ENCODE peak calls at places on chromosomes 16 and 17, in six cellular contexts. One of them, this sample, is unnamed. For H3K4me1 and H3K27me3, the result is how much of the 10 kb centered on the place peaks cover.

GRCh38 chr17:11950771-11951519 is 46.3 kb downstream of the ZNF18 start:
- DNase-seq in CD8-positive, alpha-beta T cell: no peak
- DNase-seq in small intestine: no peak
- DNase-seq in HAP-1: no peak
- DNase-seq in prostate gland: no peak
- DNase-seq in PC-9: no peak
- DNase-seq in this sample: no peak

GRCh38 chr17:65356524-65356923 is 204.9 kb downstream of the AXIN2 start:
- DNase-seq in prostate gland: no peak
- DNase-seq in HAP-1: no peak
- DNase-seq in PC-9: no peak
- DNase-seq in CD8-positive, alpha-beta T cell: no peak
- DNase-seq in small intestine: no peak
- DNase-seq in this sample: no peak

GRCh38 chr17:77086433-77087010 is 54.2 kb upstream of the SEC14L1 start:
- DNase-seq in HAP-1: peak
- DNase-seq in PC-9: peak
- DNase-seq in CD8-positive, alpha-beta T cell: peak
- DNase-seq in prostate gland: peak
- DNase-seq in small intestine: peak
- DNase-seq in this sample: peak

GRCh38 chr17:67519801-67520251 is 142.7 kb downstream of the PITPNC1 start:
- DNase-seq in prostate gland: no peak
- DNase-seq in small intestine: no peak
- DNase-seq in PC-9: no peak
- DNase-seq in HAP-1: no peak
- DNase-seq in CD8-positive, alpha-beta T cell: no peak
- DNase-seq in this sample: no peak

GRCh38 chr16:67302882-67303434 is 23.6 kb downstream of the KCTD19 start:
- DNase-seq in small intestine: no peak
- DNase-seq in HAP-1: no peak
- DNase-seq in CD8-positive, alpha-beta T cell: no peak
- DNase-seq in prostate gland: no peak
- DNase-seq in PC-9: no peak
- DNase-seq in this sample: no peak

GRCh38 chr16:5058476-5058875 is 7.3 kb downstream of the C16orf89 start:
- DNase-seq in HAP-1: no peak
- DNase-seq in PC-9: no peak
- DNase-seq in small intestine: no peak
- DNase-seq in prostate gland: no peak
- DNase-seq in CD8-positive, alpha-beta T cell: no peak
- DNase-seq in this sample: peak

GRCh38 chr17:62717589-62718342 is 90.3 kb downstream of the MRC2 start:
- DNase-seq in HAP-1: no peak
- DNase-seq in CD8-positive, alpha-beta T cell: no peak
- DNase-seq in PC-9: no peak
- DNase-seq in small intestine: no peak
- DNase-seq in prostate gland: no peak
- DNase-seq in this sample: no peak

GRCh38 chr16:4698321-4699029 is 5.1 kb downstream of the NUDT16L1 start:
- DNase-seq in CD8-positive, alpha-beta T cell: no peak
- DNase-seq in prostate gland: no peak
- DNase-seq in PC-9: no peak
- DNase-seq in small intestine: no peak
- DNase-seq in HAP-1: no peak
- DNase-seq in this sample: no peak

GRCh38 chr17:72715906-72716572 is 376.4 kb downstream of the SLC39A11 start:
- DNase-seq in prostate gland: peak
- DNase-seq in small intestine: no peak
- DNase-seq in HAP-1: no peak
- DNase-seq in PC-9: peak
- DNase-seq in CD8-positive, alpha-beta T cell: no peak
- DNase-seq in this sample: no peak

GRCh38 chr17:40095944-40096791 is 4.2 kb downstream of the NR1D1 start:
- DNase-seq in CD8-positive, alpha-beta T cell: peak
- DNase-seq in small intestine: peak
- DNase-seq in HAP-1: no peak
- DNase-seq in PC-9: no peak
- DNase-seq in prostate gland: no peak
- DNase-seq in this sample: no peak

GRCh38 chr17:51677875-51678274 is 417.5 kb downstream of the UTP18 start:
- DNase-seq in HAP-1: no peak
- DNase-seq in prostate gland: no peak
- DNase-seq in CD8-positive, alpha-beta T cell: no peak
- DNase-seq in PC-9: no peak
- DNase-seq in small intestine: no peak
- DNase-seq in this sample: no peak

GRCh38 chr16:89360760-89361435 is 129.5 kb downstream of the ANKRD11 start:
- DNase-seq in CD8-positive, alpha-beta T cell: peak
- DNase-seq in small intestine: peak
- DNase-seq in prostate gland: no peak
- DNase-seq in HAP-1: no peak
- DNase-seq in PC-9: no peak
- DNase-seq in this sample: no peak

GRCh38 chr17:47733047-47733413 is at the start of gene TBX21:
- DNase-seq in prostate gland: peak
- DNase-seq in PC-9: peak
- DNase-seq in HAP-1: peak
- DNase-seq in CD8-positive, alpha-beta T cell: peak
- DNase-seq in small intestine: peak
- DNase-seq in this sample: no peak

GRCh38 chr17:43531955-43532354 is 14.2 kb downstream of the ETV4 start:
- DNase-seq in CD8-positive, alpha-beta T cell: no peak
- DNase-seq in prostate gland: no peak
- DNase-seq in HAP-1: no peak
- DNase-seq in PC-9: no peak
- DNase-seq in small intestine: no peak
- DNase-seq in this sample: no peak

GRCh38 chr17:43532581-43532980 is 13.6 kb downstream of the ETV4 start:
- DNase-seq in PC-9: no peak
- DNase-seq in CD8-positive, alpha-beta T cell: no peak
- DNase-seq in small intestine: peak
- DNase-seq in HAP-1: no peak
- DNase-seq in prostate gland: no peak
- DNase-seq in this sample: no peak

GRCh38 chr17:43529977-43530302 is 16.2 kb downstream of the ETV4 start:
- DNase-seq in PC-9: no peak
- DNase-seq in HAP-1: no peak
- DNase-seq in CD8-positive, alpha-beta T cell: no peak
- DNase-seq in prostate gland: no peak
- DNase-seq in small intestine: no peak
- DNase-seq in this sample: no peak

GRCh38 chr17:43530303-43531081 is 15.6 kb downstream of the ETV4 start:
- DNase-seq in CD8-positive, alpha-beta T cell: no peak
- DNase-seq in prostate gland: peak
- DNase-seq in HAP-1: peak
- DNase-seq in small intestine: no peak
- DNase-seq in PC-9: no peak
- DNase-seq in this sample: peak

DNA sequence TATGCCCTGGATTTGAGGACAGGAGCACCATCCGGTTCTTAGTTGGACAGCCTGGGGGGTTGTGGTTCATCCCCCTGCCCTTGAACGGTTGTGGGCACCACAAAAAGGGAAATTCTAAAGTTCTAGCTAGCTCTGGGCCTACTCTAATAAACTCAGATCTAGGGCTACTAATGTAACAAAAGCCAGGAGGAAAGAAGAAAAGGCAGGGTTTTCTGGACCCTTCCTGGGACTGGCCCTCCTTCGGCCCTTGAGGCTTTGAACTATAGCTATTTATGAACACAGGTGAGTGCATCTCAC is 15.1 kb downstream of the ETV4 start:
- DNase-seq in small intestine: no peak
- DNase-seq in prostate gland: no peak
- DNase-seq in HAP-1: no peak
- DNase-seq in PC-9: no peak
- DNase-seq in CD8-positive, alpha-beta T cell: no peak
- DNase-seq in this sample: no peak
- H3K4me1 ChIP-seq in small intestine: under half
- H3K4me1 ChIP-seq in prostate gland: under half
- H3K4me1 ChIP-seq in HAP-1: under half
- H3K4me1 ChIP-seq in PC-9: under half
- H3K4me1 ChIP-seq in CD8-positive, alpha-beta T cell: under half
- H3K4me1 ChIP-seq in this sample: under half

DNA sequence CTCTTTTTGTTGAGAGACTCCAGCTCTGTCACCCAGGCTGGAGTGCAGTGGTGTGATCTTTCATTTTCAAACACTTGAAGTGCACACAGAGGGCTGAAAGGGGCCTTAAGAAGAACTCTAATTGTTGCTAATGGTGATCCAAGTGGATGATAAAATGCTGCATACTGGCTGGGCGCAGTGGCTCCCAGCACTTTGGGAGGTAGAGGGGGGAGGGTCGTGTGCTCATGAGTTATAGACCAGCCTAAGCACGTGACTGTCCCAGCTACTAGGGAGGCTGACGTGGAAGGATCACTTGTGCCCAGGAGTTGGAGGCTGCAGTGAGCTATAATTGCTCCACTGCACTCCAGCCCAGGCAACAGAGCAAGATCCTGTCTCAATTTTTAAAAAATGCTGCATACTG is 63.6 kb upstream of the AKTIP start:
- DNase-seq in HAP-1: no peak
- DNase-seq in PC-9: no peak
- DNase-seq in small intestine: no peak
- DNase-seq in CD8-positive, alpha-beta T cell: no peak
- DNase-seq in prostate gland: no peak
- DNase-seq in this sample: no peak
- H3K27me3 ChIP-seq in HAP-1: under half
- H3K27me3 ChIP-seq in PC-9: under half
- H3K27me3 ChIP-seq in small intestine: under half
- H3K27me3 ChIP-seq in CD8-positive, alpha-beta T cell: under half
- H3K27me3 ChIP-seq in prostate gland: under half
- H3K27me3 ChIP-seq in this sample: under half

GRCh38 chr16:77962689-77963088 is 59.7 kb upstream of the CLEC3A start:
- DNase-seq in PC-9: no peak
- DNase-seq in prostate gland: no peak
- DNase-seq in small intestine: no peak
- DNase-seq in HAP-1: no peak
- DNase-seq in CD8-positive, alpha-beta T cell: no peak
- DNase-seq in this sample: no peak

GRCh38 chr16:77971306-77972131 is 50.8 kb upstream of the CLEC3A start:
- DNase-seq in HAP-1: peak
- DNase-seq in CD8-positive, alpha-beta T cell: peak
- DNase-seq in PC-9: peak
- DNase-seq in prostate gland: peak
- DNase-seq in small intestine: peak
- DNase-seq in this sample: peak

GRCh38 chr16:77963185-77964044 is 58.9 kb upstream of the CLEC3A start:
- DNase-seq in prostate gland: no peak
- DNase-seq in HAP-1: no peak
- DNase-seq in small intestine: no peak
- DNase-seq in CD8-positive, alpha-beta T cell: no peak
- DNase-seq in PC-9: no peak
- DNase-seq in this sample: no peak

GRCh38 chr16:77965346-77965745 is 57.0 kb upstream of the CLEC3A start:
- DNase-seq in CD8-positive, alpha-beta T cell: no peak
- DNase-seq in PC-9: no peak
- DNase-seq in small intestine: no peak
- DNase-seq in prostate gland: no peak
- DNase-seq in HAP-1: no peak
- DNase-seq in this sample: no peak

DNA sequence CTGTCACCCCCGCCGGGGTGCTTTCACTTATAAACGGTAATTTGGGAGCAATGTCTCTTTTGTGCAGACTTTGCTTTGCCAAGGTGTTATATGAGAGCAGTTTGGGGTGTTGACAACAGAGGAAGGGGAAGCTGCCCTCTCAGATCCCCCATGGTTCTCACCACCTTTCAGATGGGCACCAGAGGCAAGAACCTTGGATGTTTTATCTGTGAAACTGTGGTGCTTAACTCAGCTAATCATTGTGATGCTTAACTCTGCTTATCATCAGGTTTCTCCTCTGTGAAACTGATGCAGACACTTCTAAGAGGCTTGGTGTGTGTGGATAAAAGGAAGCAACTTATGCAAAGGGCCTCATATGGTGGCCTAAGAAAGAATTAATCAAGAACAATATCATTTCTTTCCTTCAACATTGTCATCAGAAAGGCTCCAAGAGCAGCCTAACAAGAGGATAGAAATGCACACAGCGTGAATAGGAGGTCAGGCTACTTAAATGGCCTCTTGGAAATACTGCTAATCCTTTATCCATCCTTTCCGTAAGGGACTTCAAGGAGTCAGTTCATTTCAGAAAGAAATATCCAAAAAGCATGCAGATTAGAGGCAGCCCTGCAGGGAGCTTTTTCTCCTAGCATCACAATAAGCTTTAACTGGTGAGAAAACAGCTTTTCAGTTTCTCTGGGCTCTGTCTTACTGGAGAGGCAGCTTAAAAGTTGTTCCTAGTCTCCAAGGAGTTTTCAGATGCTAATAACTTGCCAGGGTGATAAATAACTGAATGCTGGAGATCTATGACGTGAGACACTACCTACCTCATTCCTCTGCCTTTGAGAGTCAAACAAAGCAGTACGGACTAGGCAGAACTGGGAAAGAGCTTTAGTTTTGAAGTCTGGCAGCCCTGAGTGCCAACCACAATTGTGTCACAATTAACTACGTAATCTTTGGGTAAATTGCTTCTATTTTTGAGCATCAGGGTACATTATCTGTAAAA is 55.0 kb upstream of the CLEC3A start:
- DNase-seq in prostate gland: no peak
- DNase-seq in small intestine: no peak
- DNase-seq in CD8-positive, alpha-beta T cell: no peak
- DNase-seq in HAP-1: no peak
- DNase-seq in PC-9: no peak
- DNase-seq in this sample: peak
- H3K4me1 ChIP-seq in prostate gland: under half
- H3K4me1 ChIP-seq in small intestine: under half
- H3K4me1 ChIP-seq in CD8-positive, alpha-beta T cell: under half
- H3K4me1 ChIP-seq in HAP-1: under half
- H3K4me1 ChIP-seq in PC-9: under half
- H3K4me1 ChIP-seq in this sample: under half

GRCh38 chr17:74652020-74652419 is 28.5 kb upstream of the CD300E start:
- DNase-seq in small intestine: no peak
- DNase-seq in HAP-1: no peak
- DNase-seq in prostate gland: no peak
- DNase-seq in PC-9: no peak
- DNase-seq in CD8-positive, alpha-beta T cell: no peak
- DNase-seq in this sample: no peak
- H3K27me3 ChIP-seq in small intestine: under half
- H3K27me3 ChIP-seq in HAP-1: under half
- H3K27me3 ChIP-seq in prostate gland: under half
- H3K27me3 ChIP-seq in PC-9: half or more
- H3K27me3 ChIP-seq in CD8-positive, alpha-beta T cell: under half
- H3K27me3 ChIP-seq in this sample: under half

GRCh38 chr17:38428643-38429371 is 543 bp downstream of the ARHGAP23 start:
- DNase-seq in CD8-positive, alpha-beta T cell: no peak
- DNase-seq in HAP-1: no peak
- DNase-seq in small intestine: no peak
- DNase-seq in PC-9: peak
- DNase-seq in prostate gland: no peak
- DNase-seq in this sample: no peak
- H3K4me1 ChIP-seq in CD8-positive, alpha-beta T cell: under half
- H3K4me1 ChIP-seq in HAP-1: under half
- H3K4me1 ChIP-seq in small intestine: under half
- H3K4me1 ChIP-seq in PC-9: under half
- H3K4me1 ChIP-seq in prostate gland: under half
- H3K4me1 ChIP-seq in this sample: under half

GRCh38 chr16:27922433-27922832 is 141.1 kb downstream of the GSG1L start:
- DNase-seq in CD8-positive, alpha-beta T cell: no peak
- DNase-seq in small intestine: no peak
- DNase-seq in PC-9: no peak
- DNase-seq in HAP-1: no peak
- DNase-seq in prostate gland: no peak
- DNase-seq in this sample: no peak
- H3K27me3 ChIP-seq in CD8-positive, alpha-beta T cell: under half
- H3K27me3 ChIP-seq in small intestine: under half
- H3K27me3 ChIP-seq in PC-9: half or more
- H3K27me3 ChIP-seq in HAP-1: under half
- H3K27me3 ChIP-seq in prostate gland: under half
- H3K27me3 ChIP-seq in this sample: under half

This sample was measured in iPS DF 6.9.